ENCODE peak calls at places on chromosomes 16 and 17, in seven cellular contexts. M is activated naive CD4-positive, alpha-beta T cell; C is aorta; T is CD8-positive, alpha-beta memory T cell; B is fibroblast of lung; Y is hypothalamus; E is NCI-H446. P is an unnamed sample.

GRCh38 chr16:3480901-3481695 is 14.2 kb downstream of the C16orf90 start:
- DNase-seq in E (no peak), M (no peak), Y (no peak), C (no peak), B (no peak), T (no peak), P (no peak)

GRCh38 chr17:27974045-27974436 is 68.4 kb upstream of the NLK start:
- DNase-seq in T (no peak), E (no peak), C (no peak), B (no peak), M (no peak), Y (no peak), P (no peak)

GRCh38 chr16:66247516-66248089 is 118.9 kb upstream of the CDH5 start:
- DNase-seq in M (no peak), C (no peak), E (no peak), Y (no peak), B (peak), T (no peak), P (peak)

GRCh38 chr17:44348234-44348987 is 3.3 kb downstream of the GRN start:
- DNase-seq in M (no peak), B (peak), C (peak), Y (peak), T (no peak), E (no peak), P (no peak)

GRCh38 chr16:73949574-73950348 is 346.9 kb upstream of the PSMD7 start:
- DNase-seq in B (peak), C (no peak), M (no peak), Y (no peak), T (no peak), E (no peak), P (no peak)

GRCh38 chr17:42016952-42017865 is at the start of gene DNAJC7:
- DNase-seq in T (peak), B (peak), C (peak), M (peak), E (peak), Y (peak), P (peak)

GRCh38 chr17:72538921-72539352 is 418.1 kb downstream of the SOX9 start:
- DNase-seq in M (no peak), B (peak), T (no peak), C (no peak), Y (peak), E (no peak), P (no peak)

GRCh38 chr16:84599528-84600202 is 18.2 kb downstream of the COTL1 start:
- DNase-seq in Y (peak), E (no peak), T (peak), B (peak), M (peak), C (peak), P (no peak)

GRCh38 chr17:63611354-63611753 is 10.7 kb downstream of the TACO1 start:
- DNase-seq in M (no peak), E (no peak), C (no peak), B (no peak), T (no peak), Y (no peak), P (no peak)

GRCh38 chr17:73196500-73196899 is 3.6 kb downstream of the COG1 start:
- DNase-seq in E (no peak), M (no peak), T (no peak), B (peak), Y (peak), C (peak), P (peak)

GRCh38 chr16:2002406-2003230 is 7.0 kb downstream of the ZNF598 start:
- DNase-seq in B (no peak), M (no peak), E (no peak), Y (no peak), T (no peak), C (no peak), P (no peak)

GRCh38 chr17:37025241-37025640 is 76.5 kb downstream of the AATF start:
- DNase-seq in Y (no peak), E (no peak), C (no peak), T (no peak), M (no peak), B (no peak), P (no peak)

GRCh38 chr16:68644715-68645493 is at the start of gene CDH3:
- DNase-seq in T (peak), M (no peak), C (no peak), Y (no peak), B (peak), E (no peak), P (peak)

GRCh38 chr17:76204277-76204676 is 36.0 kb downstream of the RNF157 start:
- DNase-seq in E (no peak), Y (no peak), B (peak), M (no peak), C (no peak), T (no peak), P (no peak)

GRCh38 chr17:37642706-37643105 is 540 bp downstream of the DDX52 start:
- DNase-seq in M (no peak), Y (no peak), T (no peak), E (no peak), C (no peak), B (peak), P (no peak)

GRCh38 chr16:546909-547770 is 13.1 kb upstream of the PRR35 start:
- DNase-seq in T (peak), M (no peak), B (peak), C (peak), E (no peak), Y (no peak), P (no peak)

GRCh38 chr17:9465216-9465921 is 110.3 kb downstream of the STX8 start:
- DNase-seq in C (no peak), E (no peak), M (no peak), Y (no peak), T (no peak), B (peak), P (no peak)

GRCh38 chr16:66128363-66128725 is 238.1 kb upstream of the CDH5 start:
- DNase-seq in B (peak), T (no peak), M (no peak), Y (no peak), C (no peak), E (no peak), P (no peak)

GRCh38 chr17:45970659-45971058 is 28.4 kb upstream of the STH start:
- DNase-seq in B (no peak), E (no peak), T (no peak), M (no peak), C (no peak), Y (no peak), P (no peak)

GRCh38 chr16:66099261-66099660 is 267.2 kb upstream of the CDH5 start:
- DNase-seq in T (no peak), E (no peak), Y (no peak), B (no peak), C (no peak), M (no peak), P (no peak)

GRCh38 chr16:1563786-1564185 is 30.3 kb downstream of the TMEM204 start:
- DNase-seq in Y (no peak), C (no peak), B (no peak), E (no peak), T (no peak), M (no peak), P (no peak)

GRCh38 chr17:59355030-59355694 is 23.7 kb downstream of the YPEL2 start:
- DNase-seq in M (no peak), C (no peak), B (no peak), E (no peak), T (no peak), Y (no peak), P (no peak)

P was measured in NCI-H748 treated with DMSO at 0.1 percent for 48 hours.